ENCODE peak calls at places on chromosomes 4 and X, in four cellular contexts. Y is IMR-90, C is A549, Z is K562. I is an unnamed sample.
A peak's percentile ranks its signal among the peaks of the same experiment; 100 is the strongest.

GRCh38 chr4:81566076-81566663 is 94.5 kb upstream of the RASGEF1B start:
- DNase-seq in Y (no peak), C (no peak), Z (no peak), I (no peak)

GRCh38 chr4:73883306-73883705 is 14.1 kb downstream of the CXCL1 start:
- DNase-seq in Y (peak; percentile 79), C (no peak), Z (no peak), I (no peak)

GRCh38 chr4:140078366-140078765 is 75.6 kb downstream of the MAML3 start:
- DNase-seq in Y (peak; percentile 51), C (no peak), Z (no peak), I (no peak)

GRCh38 chr4:182748949-182749348 is 168.2 kb downstream of the DCTD start:
- DNase-seq in Y (peak; percentile 43), C (no peak), Z (no peak), I (no peak)

GRCh38 chr4:174398728-174399127 is 115.0 kb downstream of the CEP44 start:
- DNase-seq in Y (peak; percentile 68), C (peak; percentile 51), Z (peak; percentile 22), I (no peak)

GRCh38 chrX:125289920-125290319 is 29.8 kb upstream of the TEX13C start:
- DNase-seq in Y (peak; percentile 37), C (no peak), Z (no peak), I (no peak)

GRCh38 chr4:150510176-150510875 is 71.6 kb upstream of the MAB21L2 start:
- DNase-seq in Y (peak; percentile 86), C (peak; percentile 48), Z (no peak), I (no peak)

GRCh38 chr4:143381171-143382118 is 44.8 kb downstream of the GAB1 start:
- DNase-seq in Y (peak; percentile 93), C (no peak), Z (peak; percentile 61), I (no peak)

GRCh38 chr4:91285485-91285884 is 1018.3 kb upstream of the GRID2 start:
- DNase-seq in Y (no peak), C (no peak), Z (no peak), I (no peak)

GRCh38 chr4:22348410-22348809 is 167.5 kb downstream of the ADGRA3 start:
- DNase-seq in Y (peak; percentile 70), C (no peak), Z (no peak), I (no peak)

GRCh38 chr4:19486400-19486799 is 765.3 kb upstream of the SLIT2 start:
- DNase-seq in Y (no peak), C (no peak), Z (no peak), I (no peak)

GRCh38 chr4:83139514-83140156 is 25.1 kb upstream of the PLAC8 start:
- DNase-seq in Y (no peak), C (no peak), Z (peak; percentile 19), I (peak; percentile 83)
- TF ChIP-seq MAFK in Y (no peak), C (no peak), Z (no peak), I (peak; percentile 51)

DNA sequence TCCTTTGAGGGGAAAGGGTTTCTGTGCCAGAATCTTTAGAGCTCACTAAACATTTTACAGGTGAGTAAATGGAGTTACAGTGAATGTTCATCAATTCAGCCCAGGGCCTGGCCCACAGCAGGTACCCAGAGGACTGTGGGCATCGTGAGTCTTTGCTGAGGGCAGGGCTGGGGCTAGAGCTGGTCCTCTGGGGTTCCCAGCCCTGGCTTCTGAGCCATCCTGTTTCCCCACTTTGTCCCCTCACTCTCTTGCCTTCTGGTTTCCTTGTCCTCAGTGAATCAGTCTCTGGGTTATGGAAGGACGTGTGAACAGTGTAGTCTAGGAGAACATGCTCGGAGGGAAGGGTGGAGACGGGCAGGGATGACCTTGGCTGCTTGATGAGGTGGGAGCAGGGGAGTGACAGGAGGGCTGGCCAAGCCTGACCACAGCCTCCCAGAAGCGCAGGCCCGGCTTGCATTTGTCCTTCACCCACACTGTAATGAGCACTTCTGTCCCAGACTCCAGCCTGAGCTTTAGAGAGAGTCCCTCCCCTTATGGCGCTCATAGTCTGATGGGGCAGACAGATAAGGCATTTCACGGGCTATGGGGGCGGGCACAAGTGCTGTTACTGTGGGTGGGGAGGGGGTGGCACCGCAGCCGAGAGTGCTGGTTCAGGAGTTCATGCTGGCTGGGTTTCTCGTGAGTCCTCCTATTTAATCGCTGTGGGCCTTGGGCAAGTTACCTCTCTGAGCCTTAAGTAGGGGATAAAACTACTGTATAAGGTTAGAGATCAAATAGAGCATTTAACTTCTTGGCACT is 17.3 kb downstream of the TBC1D14 start:
- DNase-seq in Y (peak; percentile 60), C (no peak), Z (peak; percentile 81), I (peak; percentile 96)
- TF ChIP-seq POLR2A in Y (no peak), C (no peak), Z (no peak), I (no peak)

GRCh38 chr4:103156107-103156506 is 42.0 kb downstream of the CENPE start:
- DNase-seq in Y (no peak), C (no peak), Z (no peak), I (no peak)
- TF ChIP-seq MAFK in Y (no peak), C (no peak), Z (no peak), I (no peak)

GRCh38 chr4:184268574-184269160 is 51.0 kb upstream of the ENPP6 start:
- DNase-seq in Y (no peak), C (peak; percentile 17), Z (peak; percentile 37), I (no peak)

GRCh38 chr4:184269879-184270430 is 52.3 kb upstream of the ENPP6 start:
- DNase-seq in Y (no peak), C (no peak), Z (no peak), I (no peak)

GRCh38 chr4:184265566-184266351 is 48.1 kb upstream of the ENPP6 start:
- DNase-seq in Y (peak; percentile 61), C (peak; percentile 83), Z (peak; percentile 64), I (no peak)

GRCh38 chr4:184267206-184267608 is 49.5 kb upstream of the ENPP6 start:
- DNase-seq in Y (no peak), C (no peak), Z (no peak), I (no peak)

DNA sequence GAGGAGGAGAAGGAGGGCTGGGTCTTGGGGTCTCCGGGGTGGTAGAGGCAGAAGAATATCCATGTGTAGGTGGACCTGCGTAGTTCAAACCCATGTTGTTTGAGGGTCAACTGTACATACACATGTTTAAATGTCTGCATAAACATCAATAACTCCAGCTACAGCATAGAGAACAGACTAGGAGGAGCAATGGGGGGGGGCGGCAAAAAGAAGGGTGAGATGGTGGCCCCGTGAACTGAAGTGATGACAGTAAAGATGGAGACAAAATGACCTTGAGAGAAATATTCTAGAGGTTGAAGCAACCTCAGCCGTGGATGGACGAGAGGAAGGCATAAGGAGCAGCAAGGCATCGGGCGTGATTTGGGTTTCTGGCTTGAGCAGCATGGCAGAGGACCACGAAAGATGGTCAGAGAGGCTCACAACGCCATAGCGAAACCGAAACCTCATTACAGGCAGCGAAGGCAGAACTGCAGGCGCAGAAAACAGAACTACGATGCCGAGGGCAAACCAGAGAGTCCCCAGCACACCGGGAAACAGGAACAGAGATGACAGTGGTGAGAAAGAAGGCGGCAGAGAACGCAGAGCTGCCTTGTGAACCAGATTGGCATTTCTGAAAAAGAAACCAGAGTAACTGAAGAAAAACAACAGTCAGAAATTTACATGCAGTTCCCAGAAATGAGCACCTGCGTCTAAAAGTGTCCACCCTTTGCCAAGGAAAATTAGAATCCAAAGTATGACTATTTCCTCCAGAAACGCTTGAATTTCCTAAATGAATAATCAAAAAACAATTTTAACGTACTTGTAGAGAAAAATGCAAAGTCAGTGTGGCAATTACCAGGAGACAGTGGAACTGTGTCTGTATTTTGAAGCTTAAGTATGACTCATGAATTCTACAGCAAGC is 50.2 kb upstream of the ENPP6 start:
- DNase-seq in Y (peak; percentile 97), C (peak; percentile 58), Z (peak; percentile 69), I (peak; percentile 43)
- TF ChIP-seq POLR2A in Y (no peak), C (no peak), Z (peak; percentile 69), I (no peak)